ENCODE peak calls at places on chromosomes 12 and 14, in four cellular contexts. N is sigmoid colon, E is HCT116, L is aorta. F is an unnamed sample.
A peak's percentile ranks its signal among the peaks of the same experiment; 100 is the strongest.

GRCh38 chr12:130016194-130016593 is 112.4 kb upstream of the TMEM132D start:
- DNase-seq in N (no peak), E (no peak), L (no peak), F (no peak)

GRCh38 chr14:36931796-36932195 is 240.6 kb downstream of the SLC25A21 start:
- DNase-seq in N (no peak), E (no peak), L (no peak), F (no peak)

GRCh38 chr12:68538722-68539614 is 71.7 kb upstream of the RAP1B start:
- DNase-seq in N (peak; percentile 80), E (no peak), L (peak; percentile 82), F (peak; percentile 39)

GRCh38 chr12:52201520-52201839 is 9.7 kb upstream of the KRT80 start:
- DNase-seq in N (no peak), E (no peak), L (no peak), F (no peak)

GRCh38 chr12:15276088-15276698 is 46.1 kb upstream of the PTPRO start:
- DNase-seq in N (no peak), E (peak; percentile 16), L (no peak), F (no peak)

GRCh38 chr12:91053951-91054715 is 3.7 kb downstream of the KERA start:
- DNase-seq in N (peak; percentile 57), E (no peak), L (no peak), F (no peak)

GRCh38 chr14:20583908-20584307 is 3.9 kb downstream of the RNASE11 start:
- DNase-seq in N (no peak), E (no peak), L (no peak), F (no peak)

GRCh38 chr12:117093918-117094630 is 5.1 kb downstream of the TESC start:
- DNase-seq in N (peak; percentile 28), E (no peak), L (peak; percentile 16), F (no peak)

GRCh38 chr14:86777950-86778602 is 1214.9 kb downstream of the GALC start:
- DNase-seq in N (no peak), E (no peak), L (no peak), F (no peak)

GRCh38 chr14:75982724-75983358 is 1.0 kb upstream of the TGFB3 start:
- DNase-seq in N (peak; percentile 90), E (no peak), L (peak; percentile 85), F (no peak)

GRCh38 chr14:29754134-29754533 is 173.5 kb downstream of the PRKD1 start:
- DNase-seq in N (no peak), E (no peak), L (no peak), F (no peak)

GRCh38 chr12:62730649-62731377 is 204.1 kb downstream of the PPM1H start:
- DNase-seq in N (no peak), E (no peak), L (no peak), F (no peak)

GRCh38 chr12:10365716-10366433 is 24.0 kb downstream of the KLRK1 start:
- DNase-seq in N (no peak), E (peak; percentile 26), L (no peak), F (no peak)

GRCh38 chr14:100786820-100787219 is 39.1 kb upstream of the MEG3 start:
- DNase-seq in N (no peak), E (no peak), L (no peak), F (no peak)

GRCh38 chr14:57487771-57488170 is 5.9 kb downstream of the CCDC198 start:
- DNase-seq in N (no peak), E (no peak), L (no peak), F (no peak)

GRCh38 chr12:18747960-18748359 is 10.0 kb downstream of the CAPZA3 start:
- DNase-seq in N (no peak), E (no peak), L (no peak), F (no peak)

GRCh38 chr12:48793696-48794095 is 4.8 kb upstream of the ADCY6 start:
- DNase-seq in N (no peak), E (no peak), L (no peak), F (no peak)

GRCh38 chr12:79988368-79988767 is 53.5 kb upstream of the PPP1R12A start:
- DNase-seq in N (no peak), E (no peak), L (no peak), F (no peak)

GRCh38 chr12:108004368-108004767 is 124.7 kb upstream of the WSCD2 start:
- DNase-seq in N (no peak), E (no peak), L (no peak), F (no peak)

GRCh38 chr12:115920395-115921183 is 356.9 kb downstream of the MED13L start:
- DNase-seq in N (no peak), E (no peak), L (no peak), F (no peak)

GRCh38 chr12:122382919-122383350 is 39.5 kb downstream of the CLIP1 start:
- DNase-seq in N (peak; percentile 87), E (no peak), L (no peak), F (no peak)

GRCh38 chr14:20602583-20602982 is 11.4 kb upstream of the RNASE12 start:
- DNase-seq in N (no peak), E (no peak), L (no peak), F (no peak)

GRCh38 chr14:100019156-100019882 is 45.9 kb upstream of the EVL start:
- DNase-seq in N (no peak), E (no peak), L (no peak), F (no peak)

GRCh38 chr12:20885552-20885951 is 75.0 kb downstream of the SLCO1B3 start:
- DNase-seq in N (no peak), E (no peak), L (no peak), F (no peak)

GRCh38 chr12:79591988-79592387 is 98.8 kb downstream of the PAWR start:
- DNase-seq in N (no peak), E (no peak), L (no peak), F (no peak)

GRCh38 chr12:93571854-93572711 is at the start of gene SOCS2:
- DNase-seq in N (peak; percentile 80), E (no peak), L (peak; percentile 63), F (no peak)

GRCh38 chr14:49420201-49420600 is 166.0 kb downstream of the RPS29 start:
- DNase-seq in N (no peak), E (no peak), L (no peak), F (no peak)

GRCh38 chr12:15278816-15279658 is 43.3 kb upstream of the PTPRO start:
- DNase-seq in N (peak; percentile 93), E (no peak), L (peak; percentile 96), F (no peak)

GRCh38 chr12:60209521-60209920 is 613.7 kb downstream of the SLC16A7 start:
- DNase-seq in N (no peak), E (no peak), L (no peak), F (no peak)

GRCh38 chr12:52944683-52945388 is 4.1 kb upstream of the KRT18 start:
- DNase-seq in N (no peak), E (no peak), L (no peak), F (no peak)

GRCh38 chr14:28690029-28690683 is 76.4 kb upstream of the FOXG1 start:
- DNase-seq in N (no peak), E (no peak), L (no peak), F (no peak)

GRCh38 chr14:97036096-97036852 is 239.1 kb downstream of the VRK1 start:
- DNase-seq in N (no peak), E (no peak), L (no peak), F (no peak)
- H3K27me3 ChIP-seq in N (peaks cover 9% of the 10 kb centered on the region), E (no peaks in the 10 kb centered on the region), L (no peaks in the 10 kb centered on the region), F (peaks cover 27% of the 10 kb centered on the region)

GRCh38 chr14:66709292-66709691 is 201.3 kb downstream of the GPHN start:
- DNase-seq in N (no peak), E (peak; percentile 21), L (no peak), F (no peak)
- H3K27ac ChIP-seq in N (no peak overlapping the region), E (no peak overlapping the region), L (no peak overlapping the region), F (no peak overlapping the region)

DNA sequence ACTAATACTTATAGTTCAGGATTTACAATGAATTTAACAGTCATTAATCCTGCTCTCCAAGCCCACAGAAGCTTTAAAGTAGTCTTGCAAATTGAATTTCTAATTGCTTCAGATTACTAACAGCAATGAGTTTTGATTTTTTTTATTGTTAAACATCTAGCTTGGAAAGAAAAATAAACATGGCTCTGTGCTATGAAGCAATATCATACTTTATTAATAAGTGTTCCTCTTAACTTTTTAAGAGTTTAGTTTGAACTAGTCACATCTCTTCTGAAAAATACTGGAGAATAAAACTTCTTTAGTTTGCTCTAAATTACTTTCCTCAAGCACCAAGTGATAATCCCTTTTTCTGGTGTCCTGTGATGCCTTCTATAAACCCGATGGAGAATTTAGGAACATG is 250.2 kb downstream of the TRHDE start:
- DNase-seq in N (no peak), E (no peak), L (no peak), F (no peak)
- H3K27me3 ChIP-seq in N (no peaks in the 10 kb centered on the region), E (no peaks in the 10 kb centered on the region), L (no peaks in the 10 kb centered on the region), F (no peaks in the 10 kb centered on the region)

DNA sequence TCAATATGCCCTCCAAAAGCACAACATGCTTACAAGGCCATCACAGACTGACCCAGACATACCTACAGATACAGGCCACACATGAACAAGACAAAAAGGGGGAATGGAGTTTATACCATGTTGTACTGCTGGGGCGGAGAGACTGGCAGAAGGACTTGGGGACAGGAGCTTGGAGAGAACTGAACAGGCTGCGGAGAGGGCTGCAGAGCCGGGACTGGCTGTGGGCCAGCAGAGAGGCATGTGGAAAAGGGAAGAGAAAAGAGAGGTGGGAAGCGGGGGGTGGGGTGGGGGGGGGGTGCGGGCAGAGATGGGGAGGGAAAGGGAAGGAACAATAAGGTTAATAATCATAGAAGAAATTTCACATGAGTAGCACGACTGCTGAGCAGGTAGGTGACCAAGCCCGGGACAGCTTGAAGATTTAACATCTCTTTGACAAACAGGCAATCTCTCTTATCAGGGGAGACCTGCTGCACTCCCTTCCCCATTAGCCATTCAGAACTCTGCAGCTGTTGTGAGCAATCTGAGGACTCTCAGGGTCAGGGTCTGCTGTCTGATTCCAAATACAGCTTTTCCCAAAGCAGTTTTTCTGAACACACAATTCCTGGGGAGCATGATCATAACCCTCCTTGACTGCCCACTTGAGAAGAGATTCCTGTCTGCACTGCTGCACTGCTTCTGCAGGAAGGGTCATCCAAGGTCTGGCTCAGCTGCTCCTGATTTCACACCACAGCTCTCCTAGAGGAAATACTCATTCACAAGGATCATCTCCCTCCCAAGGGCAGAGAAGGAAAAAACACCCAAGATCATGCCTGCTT is 21.6 kb upstream of the STAC3 start:
- DNase-seq in N (no peak), E (no peak), L (no peak), F (no peak)
- H3K27ac ChIP-seq in N (no peak overlapping the region), E (no peak overlapping the region), L (no peak overlapping the region), F (no peak overlapping the region)

GRCh38 chr12:84763112-84763511 is 149.5 kb downstream of the SLC6A15 start:
- DNase-seq in N (no peak), E (no peak), L (peak; percentile 29), F (no peak)

GRCh38 chr12:84766375-84766774 is 146.2 kb downstream of the SLC6A15 start:
- DNase-seq in N (no peak), E (no peak), L (no peak), F (no peak)

GRCh38 chr12:84767079-84767478 is 145.5 kb downstream of the SLC6A15 start:
- DNase-seq in N (no peak), E (no peak), L (no peak), F (no peak)

GRCh38 chr12:84760091-84760490 is 152.5 kb downstream of the SLC6A15 start:
- DNase-seq in N (no peak), E (no peak), L (no peak), F (no peak)

GRCh38 chr12:84764006-84764405 is 148.6 kb downstream of the SLC6A15 start:
- DNase-seq in N (no peak), E (no peak), L (no peak), F (no peak)
- H3K27me3 ChIP-seq in N (no peaks in the 10 kb centered on the region), E (no peaks in the 10 kb centered on the region), L (no peaks in the 10 kb centered on the region), F (no peaks in the 10 kb centered on the region)

GRCh38 chr12:111064154-111064553 is 143.8 kb upstream of the MYL2 start:
- DNase-seq in N (no peak), E (no peak), L (peak; percentile 4), F (no peak)
- H3K27ac ChIP-seq in N (no peak overlapping the region), E (no peak overlapping the region), L (no peak overlapping the region), F (no peak overlapping the region)

F was measured in CD4-positive, alpha-beta T cell.